ENCODE peak calls at places on chromosome 15, in four cellular contexts. C is A549; H is CD8-positive, alpha-beta T cell; V is WERI-Rb-1. Y is an unnamed sample.

GRCh38 chr15:49406352-49407118 is 16.5 kb upstream of the FGF7 start:
- DNase-seq in C (no peak), H (no peak), V (no peak), Y (no peak)

GRCh38 chr15:52112203-52112750 is 298 bp downstream of the BCL2L10 start:
- DNase-seq in C (no peak), H (peak; percentile 45), V (no peak), Y (no peak)

GRCh38 chr15:97082835-97083234 is 752.3 kb downstream of the NR2F2 start:
- DNase-seq in C (no peak), H (no peak), V (no peak), Y (no peak)

GRCh38 chr15:87045741-87046140 is 966.1 kb downstream of the AGBL1 start:
- DNase-seq in C (no peak), H (no peak), V (no peak), Y (peak; percentile 1)

GRCh38 chr15:91196768-91197167 is 96.7 kb downstream of the SV2B start:
- DNase-seq in C (no peak), H (no peak), V (no peak), Y (no peak)

GRCh38 chr15:82944840-82945239 is 7.7 kb downstream of the HOMER2 start:
- DNase-seq in C (no peak), H (no peak), V (no peak), Y (no peak)

GRCh38 chr15:85579011-85579701 is 198.8 kb downstream of the AKAP13 start:
- DNase-seq in C (no peak), H (no peak), V (peak; percentile 35), Y (peak; percentile 35)

GRCh38 chr15:56243774-56244236 is at the start of gene RFX7:
- DNase-seq in C (peak; percentile 82), H (peak; percentile 79), V (peak; percentile 83), Y (peak; percentile 64)

GRCh38 chr15:83063555-83063954 is 3.5 kb downstream of the BTBD1 start:
- DNase-seq in C (no peak), H (no peak), V (no peak), Y (no peak)

GRCh38 chr15:78093242-78094020 is 1.1 kb downstream of the SH2D7 start:
- DNase-seq in C (no peak), H (no peak), V (no peak), Y (peak; percentile 90)

GRCh38 chr15:99522288-99522687 is 43.5 kb upstream of the MEF2A start:
- DNase-seq in C (no peak), H (no peak), V (no peak), Y (no peak)

GRCh38 chr15:40279437-40280141 is 3.3 kb downstream of the ANKRD63 start:
- DNase-seq in C (peak; percentile 48), H (peak; percentile 53), V (peak; percentile 78), Y (peak; percentile 63)

GRCh38 chr15:81023483-81024264 is 23.0 kb downstream of the TLNRD1 start:
- DNase-seq in C (no peak), H (no peak), V (no peak), Y (peak; percentile 94)

GRCh38 chr15:72198410-72199270 is 1.1 kb upstream of the GRAMD2A start:
- DNase-seq in C (no peak), H (no peak), V (no peak), Y (no peak)

GRCh38 chr15:82064824-82065223 is 19.0 kb upstream of the MEX3B start:
- DNase-seq in C (no peak), H (no peak), V (no peak), Y (peak; percentile 65)

GRCh38 chr15:39959411-39959810 is 25.5 kb downstream of the EIF2AK4 start:
- DNase-seq in C (no peak), H (no peak), V (no peak), Y (peak; percentile 11)

GRCh38 chr15:68187559-68187958 is 17.6 kb downstream of the CALML4 start:
- DNase-seq in C (no peak), H (no peak), V (no peak), Y (peak; percentile 93)
- TF ChIP-seq CTCF in C (no peak), H (no peak), V (no peak), Y (no peak)

DNA sequence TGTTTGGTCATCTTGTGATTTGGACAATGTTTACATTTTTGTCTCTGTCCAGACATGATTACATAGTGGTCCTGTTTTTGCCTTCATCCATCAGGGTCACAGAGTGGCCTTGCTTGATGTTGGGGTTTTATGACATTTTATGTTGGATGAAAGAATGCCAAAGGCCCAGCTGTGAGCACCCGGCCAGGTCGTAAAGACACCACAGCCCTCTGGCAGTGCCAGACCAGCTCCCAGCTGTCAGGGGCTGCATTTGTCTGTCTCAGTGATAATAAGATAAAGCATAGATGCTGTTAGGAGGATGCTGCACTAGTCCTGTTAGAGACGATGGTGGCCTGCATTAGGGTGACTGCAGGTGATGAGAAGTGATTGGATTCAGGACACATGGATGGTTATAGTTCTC is 117.5 kb downstream of the FAM174B start:
- DNase-seq in C (no peak), H (no peak), V (no peak), Y (no peak)
- H3K4me3 ChIP-seq in C (no peak overlapping the region), H (no peak overlapping the region), V (no peak overlapping the region), Y (no peak overlapping the region)

GRCh38 chr15:63944681-63944955 is 101.7 kb downstream of the DAPK2 start:
- DNase-seq in C (no peak), H (no peak), V (no peak), Y (no peak)

GRCh38 chr15:63945005-63945788 is 101.1 kb downstream of the DAPK2 start:
- DNase-seq in C (peak; percentile 90), H (peak; percentile 60), V (peak; percentile 70), Y (peak; percentile 59)

GRCh38 chr15:63947228-63947627 is 99.1 kb downstream of the DAPK2 start:
- DNase-seq in C (no peak), H (no peak), V (no peak), Y (no peak)

GRCh38 chr15:63946524-63947065 is 99.7 kb downstream of the DAPK2 start:
- DNase-seq in C (no peak), H (no peak), V (no peak), Y (no peak)

GRCh38 chr15:63945838-63946298 is 100.4 kb downstream of the DAPK2 start:
- DNase-seq in C (no peak), H (no peak), V (no peak), Y (no peak)
- TF ChIP-seq CTCF in C (no peak), H (no peak), V (no peak), Y (no peak)

DNA sequence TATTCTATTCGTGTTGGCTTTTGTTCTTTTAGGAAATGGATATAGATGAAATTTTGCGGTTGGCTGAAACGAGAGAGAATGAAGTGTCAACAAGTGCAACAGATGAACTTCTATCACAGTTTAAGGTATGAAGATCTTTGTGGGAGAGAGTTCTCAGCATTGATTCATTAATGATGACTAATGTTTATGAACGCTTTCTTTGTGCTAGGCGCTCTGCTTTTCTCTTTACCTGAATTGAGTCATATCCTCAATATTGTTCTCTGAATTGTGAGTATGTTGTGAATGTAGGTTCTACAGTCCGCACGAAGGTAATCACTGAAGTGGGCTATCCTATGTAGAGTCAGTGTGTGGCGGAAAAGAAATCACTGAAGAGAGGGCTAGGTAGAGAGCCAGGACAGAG is 81.2 kb downstream of the CHD2 start:
- DNase-seq in C (no peak), H (no peak), V (no peak), Y (no peak)
- H3K4me3 ChIP-seq in C (no peak overlapping the region), H (no peak overlapping the region), V (no peak overlapping the region), Y (no peak overlapping the region)

DNA sequence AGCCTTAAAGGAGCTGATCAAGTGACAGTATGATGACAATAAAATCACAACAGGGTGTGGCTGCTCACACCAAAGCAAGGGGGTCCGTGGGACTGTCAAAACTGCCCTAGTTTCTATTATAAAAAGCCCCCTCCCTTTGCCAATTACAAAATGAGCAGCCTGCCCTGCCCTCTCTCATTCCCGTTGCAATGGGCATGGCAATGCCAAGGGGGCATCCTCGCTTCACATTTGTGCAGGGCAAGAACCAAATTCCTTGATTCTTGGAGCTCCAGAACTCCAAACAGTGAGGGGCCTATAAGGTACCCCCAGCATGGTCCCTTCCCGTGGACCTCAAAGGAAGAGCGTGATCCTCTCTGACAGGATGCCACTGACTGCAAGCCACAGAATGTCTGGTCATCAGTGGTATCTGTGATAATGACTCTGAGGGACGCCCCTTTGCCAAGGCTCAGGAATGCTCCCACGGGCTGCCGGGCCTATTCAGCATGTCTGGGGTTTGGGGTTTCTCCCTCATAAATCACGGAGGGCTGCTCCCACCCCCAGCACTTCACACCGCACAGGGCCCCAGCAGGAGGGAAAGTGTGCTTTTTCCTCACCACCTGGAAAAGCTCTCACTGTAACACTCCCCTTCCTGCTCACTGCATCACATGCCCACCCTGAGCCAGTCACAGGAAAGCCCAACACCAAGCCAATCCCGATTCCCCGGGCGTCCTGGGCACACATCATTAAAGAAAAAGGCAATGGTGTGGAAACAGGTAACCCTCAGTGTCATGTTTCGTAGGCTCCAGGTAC is 105.1 kb upstream of the TRPM1 start:
- DNase-seq in C (no peak), H (no peak), V (no peak), Y (peak; percentile 34)
- TF ChIP-seq CTCF in C (peak; percentile 12), H (no peak), V (no peak), Y (peak; percentile 18)

GRCh38 chr15:38688096-38688495 is 123.5 kb upstream of the RASGRP1 start:
- DNase-seq in C (no peak), H (no peak), V (no peak), Y (peak; percentile 13)
- H3K4me3 ChIP-seq in C (no peak overlapping the region), H (no peak overlapping the region), V (no peak overlapping the region), Y (no peak overlapping the region)

DNA sequence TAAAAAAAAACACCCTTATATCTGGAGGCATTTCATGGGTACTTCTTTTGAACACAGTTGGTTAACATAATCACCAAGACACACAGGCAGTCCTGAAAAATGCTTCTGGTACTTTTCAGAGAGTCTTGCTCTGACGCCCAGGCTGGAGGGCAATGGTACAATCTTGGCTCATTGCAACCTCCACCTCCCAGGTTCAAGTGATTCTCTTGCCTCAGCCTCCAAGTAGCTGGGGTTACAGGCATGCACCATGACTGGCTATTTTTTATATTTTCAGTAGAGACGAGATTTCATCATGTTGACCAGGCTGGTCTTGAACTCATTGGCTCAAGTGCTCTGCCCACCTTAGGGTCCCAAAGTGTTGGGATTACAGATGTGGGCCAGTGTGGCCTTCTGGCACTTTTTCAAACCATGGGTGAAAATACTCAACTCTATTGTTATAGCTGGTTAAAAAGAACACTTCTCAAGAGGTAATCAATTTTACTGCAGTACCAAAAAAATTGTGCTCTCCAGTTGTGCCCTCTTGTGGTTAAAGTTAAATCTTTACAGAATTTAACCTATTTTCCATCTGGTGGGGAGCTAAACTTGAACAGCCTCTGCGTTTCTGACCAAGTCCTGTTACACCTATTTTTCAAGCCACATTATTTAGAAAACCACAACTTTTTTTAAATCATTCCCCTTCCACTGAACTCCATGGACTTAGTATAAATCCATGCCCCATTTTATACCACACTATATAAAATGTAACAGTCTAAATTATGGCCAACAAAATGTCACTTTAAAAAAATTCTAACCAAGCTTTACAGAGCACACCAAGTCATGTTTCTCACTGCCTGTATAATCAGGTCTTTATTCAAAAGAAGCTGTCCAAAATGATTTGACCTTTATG is 1.2 kb upstream of the SNAPC5 start:
- DNase-seq in C (no peak), H (no peak), V (no peak), Y (peak; percentile 63)
- TF ChIP-seq CTCF in C (peak; percentile 55), H (peak; percentile 45), V (no peak), Y (peak; percentile 31)

GRCh38 chr15:65512807-65513416 is 4.6 kb downstream of the DPP8 start:
- DNase-seq in C (no peak), H (peak; percentile 50), V (no peak), Y (peak; percentile 94)
- H3K4me3 ChIP-seq in C (no peak overlapping the region), H (no peak overlapping the region), V (no peak overlapping the region), Y (no peak overlapping the region)

Y was measured in cardiac fibroblast.